ENCODE peak calls at places on chromosomes 13 and 19, in four cellular contexts. U is A549, Q is K562, P is HepG2. I is an unnamed sample.
A peak's percentile ranks its signal among the peaks of the same experiment; 100 is the strongest.

GRCh38 chr19:35767288-35768081 is 7.9 kb upstream of the ARHGAP33 start:
- DNase-seq in U (no peak), Q (no peak), P (peak; percentile 43), I (no peak)

GRCh38 chr19:38270587-38271167 is 6.3 kb downstream of the SPINT2 start:
- DNase-seq in U (peak; percentile 97), P (no peak), Q (peak; percentile 74), I (no peak)

GRCh38 chr19:19540707-19541515 is 2.8 kb downstream of the CILP2 start:
- DNase-seq in U (peak; percentile 45), P (no peak), Q (peak; percentile 92), I (no peak)

GRCh38 chr13:75541287-75541686 is 3.6 kb upstream of the COMMD6 start:
- DNase-seq in U (no peak), P (no peak), Q (no peak), I (no peak)

GRCh38 chr13:25489238-25489637 is 117.5 kb downstream of the ATP8A2 start:
- DNase-seq in Q (no peak), P (no peak), U (no peak), I (no peak)

GRCh38 chr19:9565900-9566705 is 18.2 kb downstream of the ZNF121 start:
- DNase-seq in Q (no peak), U (peak; percentile 53), P (no peak), I (no peak)

GRCh38 chr19:1487576-1488281 is 2.4 kb downstream of the PCSK4 start:
- DNase-seq in Q (no peak), P (no peak), U (no peak), I (no peak)

GRCh38 chr19:1236566-1236965 is 1.2 kb downstream of the CBARP start:
- DNase-seq in U (no peak), Q (peak; percentile 72), P (no peak), I (no peak)

GRCh38 chr13:66138172-66138811 is 1091.8 kb downstream of the PCDH9 start:
- DNase-seq in P (no peak), Q (no peak), U (no peak), I (peak; percentile 82)

GRCh38 chr13:28000567-28000966 is 12.1 kb upstream of the URAD start:
- DNase-seq in P (no peak), Q (no peak), U (peak; percentile 5), I (no peak)

GRCh38 chr13:102897371-102898138 is 51.7 kb downstream of the ERCC5 start:
- DNase-seq in P (no peak), Q (no peak), U (no peak), I (no peak)

GRCh38 chr19:42132030-42132628 is at the start of gene POU2F2:
- DNase-seq in P (no peak), U (no peak), Q (peak; percentile 40), I (peak; percentile 41)
- TF ChIP-seq USF2 in P (no peak), U (no peak), Q (no peak), I (no peak)

GRCh38 chr13:29702912-29703351 is 107.4 kb upstream of the SLC7A1 start:
- DNase-seq in U (peak; percentile 1), P (no peak), Q (no peak), I (no peak)
- TF ChIP-seq JUNB in U (no peak), P (no peak), Q (no peak), I (no peak)

DNA sequence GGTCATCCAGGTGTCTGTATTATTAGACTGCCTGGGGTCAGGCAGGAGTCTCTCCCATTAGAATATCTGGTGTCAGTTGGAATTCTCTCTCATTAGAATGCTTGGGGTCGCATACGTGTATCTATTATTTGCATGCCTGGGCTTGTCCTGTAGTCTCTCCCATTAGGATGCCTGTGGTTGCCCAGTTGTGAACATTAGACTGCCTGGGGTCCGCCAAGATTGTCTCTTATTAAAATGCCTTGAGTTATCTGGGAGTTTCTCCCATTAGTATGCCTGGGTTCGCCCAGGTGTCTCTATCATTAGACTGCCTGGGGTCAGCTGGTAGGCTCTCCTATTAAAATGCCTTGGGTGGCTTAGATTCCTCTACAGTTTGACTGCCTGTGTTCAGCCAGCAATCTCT is 1494.7 kb downstream of the UQCRFS1 start:
- DNase-seq in Q (no peak), U (no peak), P (no peak), I (no peak)
- TF ChIP-seq USF2 in Q (no peak), U (no peak), P (no peak), I (no peak)

DNA sequence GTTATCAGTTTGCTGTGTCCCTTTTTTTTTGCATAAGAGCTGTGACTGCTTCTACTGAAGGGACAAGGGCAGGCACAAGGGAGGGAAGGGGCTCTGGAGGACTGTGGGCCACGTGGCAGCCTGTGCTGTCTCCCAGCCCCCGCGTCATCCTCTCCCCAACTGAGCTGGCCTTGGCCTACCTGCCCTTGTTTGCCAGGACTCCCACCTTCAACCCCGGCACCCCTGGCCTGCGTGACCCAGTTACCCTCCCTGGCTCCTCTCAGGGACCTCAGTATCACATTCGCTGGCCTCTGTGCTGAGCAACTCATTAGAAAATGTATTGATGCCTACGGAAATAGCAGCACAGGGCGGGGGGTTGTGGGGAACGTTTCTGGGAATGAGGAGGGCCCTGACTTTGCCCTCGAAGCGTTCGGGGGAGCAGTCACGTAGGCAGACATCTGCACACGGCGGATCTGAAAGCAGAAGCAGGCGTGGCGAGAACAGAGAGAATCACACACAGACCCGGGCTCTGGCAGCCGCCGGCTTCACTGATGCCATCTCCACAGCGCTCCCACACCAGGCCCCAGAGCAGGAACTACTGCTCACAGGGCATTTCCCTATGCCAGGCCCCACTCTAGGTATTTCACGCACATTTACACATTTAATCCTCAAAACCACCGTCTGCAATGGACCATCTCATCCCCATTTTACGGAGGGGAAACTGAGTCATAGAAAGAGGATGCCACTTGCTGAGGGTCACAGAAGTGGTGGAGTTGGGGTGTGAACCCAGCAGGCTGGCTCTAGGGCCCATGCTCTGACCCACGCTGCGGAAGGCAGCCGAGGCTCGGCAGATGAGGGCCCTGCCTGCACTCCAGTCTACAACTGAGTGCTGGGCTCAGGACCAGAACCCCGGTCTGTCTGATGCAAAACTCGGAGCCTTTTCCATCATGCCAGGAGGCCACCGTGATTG is 5.7 kb upstream of the ATF5 start:
- DNase-seq in P (no peak), Q (no peak), U (no peak), I (peak; percentile 56)
- TF ChIP-seq JUNB in P (no peak), Q (no peak), U (no peak), I (no peak)

GRCh38 chr13:113848020-113848419 is 15.9 kb downstream of the GAS6 start:
- DNase-seq in U (no peak), P (no peak), Q (no peak), I (no peak)
- TF ChIP-seq USF2 in U (no peak), P (no peak), Q (no peak), I (no peak)

DNA sequence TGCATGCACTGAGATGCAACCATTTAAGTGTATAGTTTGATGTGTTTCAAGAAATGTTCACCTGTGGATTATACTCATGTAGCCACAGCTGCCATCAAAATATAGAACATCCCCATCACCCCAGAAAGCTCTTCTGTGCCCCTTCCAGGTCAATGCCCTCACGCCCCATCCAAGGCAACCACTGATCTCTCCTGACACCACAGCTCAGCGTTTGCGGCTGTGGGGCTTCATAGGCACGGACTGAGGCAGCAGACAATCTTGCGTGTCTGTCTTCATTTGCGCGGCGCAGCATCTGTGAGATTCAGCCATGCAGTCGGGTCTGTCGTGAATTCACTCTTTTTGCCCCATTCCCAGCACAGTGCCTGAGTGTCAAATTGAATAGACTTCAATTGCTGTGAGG is 153.8 kb upstream of the UQCRFS1 start:
- DNase-seq in P (no peak), U (no peak), Q (no peak), I (no peak)
- TF ChIP-seq JUNB in P (no peak), U (no peak), Q (no peak), I (no peak)

GRCh38 chr19:3366104-3366760 is at the start of gene NFIC:
- DNase-seq in Q (peak; percentile 80), U (peak; percentile 87), P (no peak), I (no peak)

GRCh38 chr19:3366761-3367571 is 583 bp downstream of the NFIC start:
- DNase-seq in P (no peak), U (no peak), Q (peak; percentile 76), I (no peak)

GRCh38 chr19:3364501-3364858 is 1.9 kb upstream of the NFIC start:
- DNase-seq in P (no peak), Q (no peak), U (no peak), I (no peak)

GRCh38 chr19:3365093-3365446 is 1.3 kb upstream of the NFIC start:
- DNase-seq in Q (no peak), U (no peak), P (no peak), I (no peak)

GRCh38 chr19:3365447-3366103 is 808 bp upstream of the NFIC start:
- DNase-seq in Q (no peak), U (peak; percentile 79), P (no peak), I (no peak)
- TF ChIP-seq USF2 in Q (no peak), U (no peak), P (no peak), I (no peak)

GRCh38 chr19:13082192-13083007 is 20.3 kb downstream of the LYL1 start:
- DNase-seq in Q (peak; percentile 41), P (peak; percentile 52), U (peak; percentile 58), I (no peak)
- TF ChIP-seq JUNB in Q (no peak), P (no peak), U (no peak), I (no peak)

GRCh38 chr13:89363144-89363543 is 1692.0 kb downstream of the SLITRK5 start:
- DNase-seq in U (no peak), Q (no peak), P (no peak), I (no peak)
- TF ChIP-seq USF2 in U (no peak), Q (no peak), P (no peak), I (no peak)

DNA sequence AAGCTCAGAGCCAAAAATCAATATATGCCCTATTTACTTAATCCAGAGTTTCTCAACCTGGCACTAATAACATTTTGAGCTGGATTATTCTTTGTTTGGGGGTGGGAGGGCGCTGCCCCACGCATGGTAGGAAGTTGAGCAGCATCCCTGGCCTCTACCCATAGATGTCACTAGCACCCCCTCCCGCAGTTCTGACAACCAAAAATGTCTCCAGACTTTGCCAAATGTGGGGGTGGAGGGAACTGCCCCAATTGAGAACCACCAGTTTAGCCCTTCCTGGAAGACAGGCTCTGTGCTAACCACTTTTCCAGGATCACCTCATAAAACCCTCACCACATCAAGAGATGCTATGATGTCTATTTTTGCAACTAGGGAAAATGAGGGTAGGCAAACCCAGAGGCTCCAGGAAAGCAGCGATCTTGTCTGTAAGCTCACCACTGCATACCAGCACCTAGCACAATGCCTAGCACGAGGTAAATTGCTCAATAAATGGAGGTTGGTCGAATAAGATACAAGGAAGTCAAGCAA is 1.1 kb downstream of the TRIR start:
- DNase-seq in Q (peak; percentile 43), U (peak; percentile 36), P (peak; percentile 44), I (no peak)
- TF ChIP-seq JUNB in Q (no peak), U (no peak), P (no peak), I (no peak)